ENCODE peak calls at places on chromosome 17, in seven cellular contexts. M is IMR-90, O is transverse colon, H is tibial nerve, Q is uterus, W is sigmoid colon, K is stomach. F is an unnamed sample. For H3K4me1, the result is how much of the 10 kb centered on the place peaks cover.

GRCh38 chr17:49783051-49783715 is 5.3 kb upstream of the KAT7 start:
- DNase-seq in M (no peak), O (no peak), H (no peak), Q (no peak), W (peak), K (no peak), F (no peak)

GRCh38 chr17:81510798-81511549 is 1.6 kb downstream of the ACTG1 start:
- DNase-seq in M (no peak), O (no peak), H (no peak), Q (no peak), W (no peak), K (no peak), F (no peak)

GRCh38 chr17:37089998-37090397 is 141.2 kb downstream of the AATF start:
- DNase-seq in M (no peak), O (no peak), H (no peak), Q (no peak), W (no peak), K (no peak), F (no peak)

GRCh38 chr17:45823598-45823997 is 21.1 kb upstream of the SPPL2C start:
- DNase-seq in M (no peak), O (no peak), H (no peak), Q (no peak), W (no peak), K (no peak), F (no peak)

GRCh38 chr17:3988297-3989120 is 24.3 kb upstream of the ATP2A3 start:
- DNase-seq in M (peak), O (peak), H (no peak), Q (no peak), W (no peak), K (no peak), F (no peak)

GRCh38 chr17:18217412-18218015 is 7.9 kb upstream of the LLGL1 start:
- DNase-seq in M (peak), O (peak), H (peak), Q (peak), W (peak), K (peak), F (peak)

GRCh38 chr17:9239260-9239820 is 218.0 kb downstream of the NTN1 start:
- DNase-seq in M (no peak), O (peak), H (no peak), Q (no peak), W (no peak), K (peak), F (no peak)

GRCh38 chr17:65055280-65055707 is 1.2 kb downstream of the GNA13 start:
- DNase-seq in M (no peak), O (no peak), H (no peak), Q (no peak), W (no peak), K (no peak), F (no peak)

GRCh38 chr17:51725185-51725584 is 433.3 kb downstream of the CA10 start:
- DNase-seq in M (no peak), O (no peak), H (no peak), Q (no peak), W (no peak), K (no peak), F (no peak)

GRCh38 chr17:42538482-42538881 is 2.4 kb downstream of the NAGLU start:
- DNase-seq in M (no peak), O (no peak), H (no peak), Q (no peak), W (no peak), K (no peak), F (no peak)

GRCh38 chr17:41500131-41500911 is 5.1 kb downstream of the KRT13 start:
- DNase-seq in M (peak), O (no peak), H (no peak), Q (no peak), W (no peak), K (no peak), F (no peak)

GRCh38 chr17:33637534-33637933 is 344.4 kb upstream of the ASIC2 start:
- DNase-seq in M (no peak), O (no peak), H (no peak), Q (no peak), W (no peak), K (no peak), F (no peak)
- TF ChIP-seq POLR2A in M (no peak), O (no peak), H (no peak), Q (no peak), W (no peak), K (no peak), F (no peak)

GRCh38 chr17:77480509-77481215 is 339.9 kb downstream of the SEC14L1 start:
- DNase-seq in M (no peak), O (no peak), H (no peak), Q (no peak), W (no peak), K (no peak), F (no peak)
- H3K4me1 ChIP-seq in M (under half), O (under half), H (half or more), Q (under half), W (half or more), K (half or more), F (under half)

GRCh38 chr17:63573634-63574033 is 23.4 kb downstream of the DCAF7 start:
- DNase-seq in M (no peak), O (no peak), H (no peak), Q (no peak), W (no peak), K (no peak), F (no peak)
- TF ChIP-seq CTCF in M (peak), O (peak), H (no peak), Q (no peak), W (no peak), K (no peak), F (no peak)

DNA sequence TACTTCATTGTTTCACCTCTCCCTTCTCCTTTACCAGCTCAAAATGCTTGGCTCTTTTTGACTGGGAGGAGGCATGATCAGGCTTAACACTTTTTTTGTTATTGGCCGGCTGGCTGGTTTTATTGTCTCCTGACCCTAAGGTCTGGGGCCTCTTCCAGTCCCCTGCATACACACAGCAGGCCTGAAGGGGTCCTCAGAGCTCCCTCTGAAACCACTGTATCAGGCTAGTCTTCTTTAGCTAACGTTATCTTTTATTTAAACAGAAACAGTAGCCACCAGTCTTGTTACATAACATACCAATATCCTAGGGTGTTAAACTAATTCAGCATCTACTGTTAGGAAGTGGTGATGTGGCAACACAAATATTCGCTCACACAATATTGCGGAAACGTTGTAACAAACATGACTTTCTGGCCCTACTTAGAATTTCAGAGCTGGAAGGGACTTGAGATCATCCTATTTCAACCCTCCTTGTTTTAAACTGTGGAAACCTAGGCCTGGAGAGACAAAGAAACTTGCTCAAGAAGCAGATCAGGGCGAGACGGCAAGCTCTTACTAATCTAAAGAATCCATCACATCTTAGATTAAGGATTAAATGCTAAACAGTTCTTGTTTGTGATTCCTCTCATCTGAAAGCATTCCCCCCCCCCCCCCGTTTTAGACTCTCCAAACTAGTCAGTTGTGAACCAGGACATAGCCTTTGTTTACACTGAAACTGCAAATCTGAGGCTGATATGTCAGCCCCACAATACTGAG is 1.7 kb upstream of the YPEL2 start:
- DNase-seq in M (peak), O (peak), H (no peak), Q (peak), W (peak), K (peak), F (peak)
- TF ChIP-seq POLR2A in M (no peak), O (no peak), H (no peak), Q (no peak), W (no peak), K (no peak), F (no peak)

GRCh38 chr17:63440770-63441335 is 5.3 kb downstream of the CYB561 start:
- DNase-seq in M (no peak), O (no peak), H (no peak), Q (no peak), W (no peak), K (no peak), F (no peak)
- H3K4me1 ChIP-seq in M (under half), O (under half), H (under half), Q (under half), W (under half), K (half or more), F (under half)

DNA sequence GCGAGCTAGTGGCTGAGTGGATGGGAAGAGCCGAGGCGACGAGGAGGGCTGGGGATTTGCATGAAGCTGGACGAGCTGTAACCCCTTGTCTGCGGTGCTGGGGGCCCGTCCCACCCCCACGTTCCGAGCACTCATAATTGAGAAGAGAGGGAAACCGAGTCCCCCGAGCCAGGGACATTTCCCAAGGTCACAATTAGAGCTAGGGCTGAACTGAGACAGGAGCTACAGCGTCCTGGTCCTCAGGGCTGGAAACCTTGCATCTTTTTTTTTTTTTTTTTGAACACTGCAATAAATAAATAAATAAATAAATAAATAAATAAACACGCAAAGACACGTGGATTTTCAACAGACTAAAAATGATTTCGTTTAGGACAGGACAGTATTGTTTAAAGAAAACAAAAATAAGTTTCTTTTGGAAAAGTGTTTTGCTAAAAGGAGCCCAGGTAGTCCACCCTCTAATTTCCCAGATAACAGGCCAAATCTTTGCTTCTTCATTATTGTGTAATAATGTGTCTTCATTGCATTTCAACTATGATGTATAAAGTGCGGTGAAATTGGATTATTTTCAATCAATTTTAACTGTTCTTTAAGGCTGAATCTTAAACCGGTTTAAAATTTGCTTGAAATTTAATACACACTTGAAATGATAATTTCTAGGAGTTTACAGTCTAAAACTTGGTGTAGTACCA is 992 bp downstream of the GDPD1 start:
- DNase-seq in M (no peak), O (no peak), H (no peak), Q (no peak), W (no peak), K (no peak), F (no peak)
- TF ChIP-seq CTCF in M (no peak), O (no peak), H (no peak), Q (no peak), W (no peak), K (no peak), F (no peak)

GRCh38 chr17:7354262-7354781 is 634 bp upstream of the TMEM95 start:
- DNase-seq in M (peak), O (peak), H (no peak), Q (no peak), W (no peak), K (no peak), F (no peak)
- TF ChIP-seq POLR2A in M (no peak), O (no peak), H (no peak), Q (no peak), W (no peak), K (no peak), F (no peak)

F was measured in heart left ventricle.